ENCODE peak calls at places on chromosomes 11 and 22, in eight cellular contexts. O is body of pancreas, Z is heart left ventricle, T is astrocyte, F is psoas muscle, W is adrenal gland, L is colonic mucosa, V is prostate gland. X is an unnamed sample. For H3K36me3 and H3K4me1, the result is how much of the 10 kb centered on the place peaks cover.

GRCh38 chr11:117833401-117833891 is 8.9 kb upstream of the FXYD2 start:
- DNase-seq in O (peak), T (no peak), L (peak), Z (no peak), W (peak), V (peak), F (peak), X (no peak)

GRCh38 chr22:27443315-27443714 is 358.2 kb downstream of the MN1 start:
- DNase-seq in V (no peak), T (no peak), L (no peak), Z (no peak), F (peak), O (no peak), W (no peak), X (no peak)

GRCh38 chr22:35475545-35475944 is 65.1 kb upstream of the RASD2 start:
- DNase-seq in V (no peak), O (no peak), F (no peak), L (no peak), T (no peak), W (no peak), Z (no peak), X (no peak)

GRCh38 chr11:17519031-17519430 is 25.2 kb downstream of the USH1C start:
- DNase-seq in Z (no peak), V (no peak), L (no peak), W (no peak), F (no peak), O (no peak), T (no peak), X (no peak)

GRCh38 chr11:113862430-113862829 is 12.9 kb downstream of the USP28 start:
- DNase-seq in L (no peak), W (no peak), Z (no peak), V (no peak), T (peak), F (no peak), O (no peak), X (no peak)

GRCh38 chr11:133986545-133986944 is 29.8 kb upstream of the IGSF9B start:
- DNase-seq in O (no peak), F (no peak), T (no peak), Z (no peak), V (no peak), W (no peak), L (no peak), X (no peak)

GRCh38 chr22:35310556-35311550 is 11.2 kb downstream of the TOM1 start:
- DNase-seq in O (peak), L (peak), W (peak), V (no peak), F (no peak), Z (no peak), T (no peak), X (no peak)

GRCh38 chr11:117221775-117222517 is 9.9 kb downstream of the PCSK7 start:
- DNase-seq in T (no peak), Z (no peak), F (peak), W (peak), V (peak), O (peak), L (peak), X (peak)

GRCh38 chr11:125223901-125224331 is 59.4 kb downstream of the PKNOX2 start:
- DNase-seq in L (no peak), O (no peak), T (no peak), W (peak), F (no peak), V (no peak), Z (no peak), X (no peak)

DNA sequence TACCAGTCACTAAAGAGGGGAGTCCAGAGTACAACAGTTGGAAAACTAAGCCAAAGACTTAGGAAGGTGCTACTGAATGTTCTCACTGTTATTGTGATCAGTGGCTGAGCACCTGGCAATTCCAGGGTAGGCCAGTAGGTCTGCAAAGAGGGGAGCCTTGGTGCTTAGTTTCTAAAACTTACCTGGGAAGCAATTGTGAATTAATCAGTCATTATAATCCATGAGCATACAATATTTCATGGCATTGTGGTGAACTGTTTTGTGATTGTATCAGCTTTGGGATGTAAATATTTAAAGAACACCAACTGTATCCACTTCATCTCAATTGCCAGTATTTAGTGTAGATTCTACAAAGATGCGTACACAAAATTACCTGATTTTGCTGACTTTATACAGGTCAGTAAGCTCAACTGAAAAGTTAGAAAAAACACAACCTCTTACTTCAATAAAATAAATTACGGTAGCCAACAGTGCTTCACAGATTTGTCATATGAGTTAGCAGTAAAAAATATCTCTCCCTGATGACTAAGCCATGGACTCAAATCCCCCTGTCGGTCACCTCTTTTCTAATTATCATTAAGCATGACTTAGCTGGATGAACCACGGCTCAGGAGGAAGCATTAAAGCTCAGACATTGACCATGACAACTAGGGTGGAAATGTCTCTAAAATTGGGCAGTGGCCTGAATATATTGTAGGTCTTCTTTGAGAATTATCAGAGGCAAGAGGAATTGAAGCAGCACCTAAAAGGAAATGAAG is 30.8 kb upstream of the SORL1 start:
- DNase-seq in W (no peak), Z (no peak), L (no peak), T (no peak), V (no peak), O (no peak), F (no peak), X (no peak)
- TF ChIP-seq CTCF in W (no peak), Z (no peak), L (no peak), T (no peak), V (no peak), O (no peak), F (no peak), X (no peak)

GRCh38 chr11:67146516-67147226 is 27.6 kb downstream of the KDM2A start:
- DNase-seq in W (no peak), L (no peak), Z (no peak), O (no peak), V (no peak), F (no peak), T (no peak), X (no peak)
- H3K36me3 ChIP-seq in W (under half), L (under half), Z (under half), O (under half), V (under half), F (half or more), T (under half), X (under half)

GRCh38 chr22:30253205-30253852 is 6.8 kb upstream of the LIF start:
- DNase-seq in V (no peak), T (peak), W (no peak), Z (peak), L (peak), F (peak), O (peak), X (peak)

GRCh38 chr22:30250713-30251267 is 4.2 kb upstream of the LIF start:
- DNase-seq in V (no peak), W (no peak), T (peak), F (no peak), O (peak), Z (no peak), L (no peak), X (no peak)

GRCh38 chr22:30252411-30253204 is 6.0 kb upstream of the LIF start:
- DNase-seq in L (peak), Z (no peak), O (no peak), W (no peak), F (no peak), T (no peak), V (no peak), X (no peak)

GRCh38 chr22:30251661-30252226 is 5.2 kb upstream of the LIF start:
- DNase-seq in T (peak), L (no peak), Z (no peak), V (no peak), F (no peak), O (no peak), W (no peak), X (no peak)

DNA sequence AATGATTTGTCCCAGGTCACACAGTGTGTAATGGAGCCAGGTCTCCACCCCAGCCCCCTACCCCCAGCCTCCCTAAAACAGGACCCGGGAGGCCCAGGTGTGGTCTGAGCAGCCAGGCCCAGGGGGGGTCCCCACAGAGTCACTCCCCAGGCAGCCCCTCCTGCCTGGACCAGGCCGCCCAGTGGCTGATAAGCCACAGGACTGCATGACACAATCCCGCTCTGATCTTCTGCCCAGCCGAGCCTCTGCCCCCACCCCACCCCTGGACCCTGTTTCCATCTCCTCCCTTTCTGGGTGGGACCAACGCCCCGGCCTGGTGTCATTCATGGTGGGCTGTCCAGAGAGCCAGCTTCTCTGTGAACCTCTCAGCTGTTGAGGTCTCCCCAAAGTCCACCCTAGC is 7.7 kb upstream of the LIF start:
- DNase-seq in W (no peak), F (no peak), Z (no peak), O (no peak), V (no peak), L (no peak), T (no peak), X (no peak)
- H3K4me1 ChIP-seq in W (under half), F (under half), Z (under half), O (under half), V (under half), L (under half), T (half or more), X (under half)

DNA sequence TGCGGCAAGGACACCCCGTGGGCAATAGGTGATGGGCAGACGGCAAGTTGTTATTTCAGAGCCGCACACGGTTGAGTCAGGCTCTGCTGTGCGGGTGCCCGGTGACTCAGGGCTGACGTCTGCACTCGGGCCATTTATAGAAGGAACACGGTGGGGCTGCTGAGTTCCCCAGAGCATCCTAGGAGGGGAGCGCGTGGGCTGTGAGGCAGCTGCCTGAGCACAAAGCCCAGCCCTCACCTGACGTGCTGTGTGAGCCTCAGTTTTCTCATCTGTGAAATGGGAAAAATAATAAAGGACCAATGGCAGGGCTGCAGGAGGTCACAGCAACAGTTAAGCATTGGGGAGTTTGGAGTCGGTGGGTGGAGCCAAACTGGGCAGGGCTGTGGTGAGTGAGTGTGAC is 11.3 kb upstream of the RHOD start:
- DNase-seq in O (no peak), T (peak), V (no peak), W (peak), F (peak), L (no peak), Z (no peak), X (no peak)
- TF ChIP-seq CTCF in O (no peak), T (peak), V (no peak), W (no peak), F (no peak), L (no peak), Z (no peak), X (no peak)

GRCh38 chr22:18978506-18978905 is 42.4 kb upstream of the PRODH start:
- DNase-seq in T (no peak), Z (peak), L (no peak), V (no peak), W (no peak), O (no peak), F (no peak), X (no peak)
- H3K36me3 ChIP-seq in T (under half), Z (under half), L (under half), V (under half), W (under half), O (under half), F (under half), X (under half)

DNA sequence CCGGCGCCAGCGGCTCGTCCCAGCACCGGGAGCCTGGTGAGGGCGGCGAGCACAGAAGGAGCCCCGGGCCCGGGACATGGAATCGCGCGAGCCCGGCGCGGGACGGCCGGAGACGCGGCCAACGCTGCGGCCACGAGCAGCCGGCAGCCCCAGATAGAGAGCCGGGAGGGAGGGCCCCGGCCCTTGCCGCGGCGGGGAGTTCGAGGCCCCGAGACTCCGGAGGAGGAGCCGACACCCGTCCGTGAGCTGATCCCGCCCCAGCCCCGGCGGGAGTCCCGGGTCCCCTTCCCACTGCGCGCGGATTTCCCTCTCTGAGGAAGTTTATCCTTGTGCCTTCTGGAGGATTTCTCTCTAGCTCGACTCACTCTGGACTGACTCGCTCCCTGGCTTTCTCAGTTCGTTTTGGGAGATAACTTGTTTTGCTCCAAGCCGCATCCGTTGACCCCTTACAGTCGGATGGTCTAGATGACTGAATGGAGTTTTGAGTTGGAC is 474 bp downstream of the ARHGEF12 start:
- DNase-seq in O (peak), V (peak), F (peak), L (peak), W (peak), T (no peak), Z (peak), X (peak)
- H3K4me1 ChIP-seq in O (half or more), V (under half), F (under half), L (under half), W (under half), T (under half), Z (under half), X (half or more)

GRCh38 chr11:112345708-112346107 is 85.0 kb upstream of the PLET1 start:
- DNase-seq in Z (no peak), L (no peak), F (no peak), T (no peak), V (no peak), W (no peak), O (no peak), X (no peak)
- TF ChIP-seq CTCF in Z (no peak), L (no peak), F (no peak), T (no peak), V (no peak), W (no peak), O (no peak), X (no peak)

GRCh38 chr11:111990381-111990780 is 34.8 kb upstream of the DLAT start:
- DNase-seq in L (no peak), F (no peak), V (no peak), W (no peak), T (no peak), Z (no peak), O (no peak), X (no peak)
- H3K36me3 ChIP-seq in L (under half), F (under half), V (under half), W (under half), T (under half), Z (under half), O (under half), X (half or more)

GRCh38 chr22:28799834-28800307 is 498 bp downstream of the XBP1 start:
- DNase-seq in T (peak), Z (peak), O (peak), L (peak), W (peak), F (peak), V (no peak), X (peak)

GRCh38 chr22:28801845-28802594 is 1.7 kb upstream of the XBP1 start:
- DNase-seq in W (no peak), Z (no peak), V (no peak), T (no peak), O (peak), F (no peak), L (peak), X (no peak)

GRCh38 chr22:28798810-28799124 is 1.6 kb downstream of the XBP1 start:
- DNase-seq in Z (no peak), W (peak), F (no peak), T (no peak), L (no peak), O (no peak), V (no peak), X (no peak)

GRCh38 chr22:28800308-28801041 is at the start of gene XBP1:
- DNase-seq in F (peak), O (peak), Z (peak), L (peak), T (peak), W (peak), V (peak), X (peak)

DNA sequence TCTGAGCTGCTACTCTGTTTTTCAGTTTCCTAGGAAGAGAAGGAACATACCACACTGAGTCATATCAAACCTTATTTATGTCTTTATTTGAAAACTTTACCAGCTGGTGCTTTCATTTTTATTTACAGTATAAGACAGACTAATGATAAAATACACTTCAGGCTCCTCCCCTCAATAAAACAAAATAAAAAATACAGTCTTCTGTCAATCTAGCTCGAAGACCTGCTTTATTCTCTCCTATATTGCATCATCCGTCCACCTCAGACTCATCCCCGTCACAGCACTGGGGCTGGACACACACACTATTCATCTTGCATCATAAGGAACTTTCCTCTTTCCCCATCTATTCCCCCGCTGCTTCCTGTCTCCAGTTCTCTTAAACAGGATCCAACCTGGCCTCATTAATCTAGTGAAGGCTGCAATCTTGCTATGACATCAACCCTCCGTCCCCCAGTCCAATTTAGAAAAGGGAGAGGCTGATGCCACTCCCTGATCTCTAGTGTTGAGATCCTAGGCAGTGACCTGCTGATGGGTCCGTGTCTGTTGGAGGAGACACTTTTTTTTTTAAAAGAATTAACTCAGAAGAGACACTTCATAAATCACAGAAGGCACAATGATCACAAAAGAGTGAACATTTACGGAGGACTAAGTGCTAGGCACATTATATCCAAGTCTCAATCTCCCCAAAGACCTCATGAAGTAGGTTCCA is 1.1 kb downstream of the XBP1 start:
- DNase-seq in O (peak), L (peak), F (peak), V (peak), W (peak), Z (no peak), T (peak), X (peak)
- H3K4me1 ChIP-seq in O (half or more), L (under half), F (under half), V (under half), W (under half), Z (under half), T (under half), X (under half)

X was measured in right atrium auricular region.